ENCODE peak calls at places on chromosomes 2 and 18, in six cellular contexts. F, O, L, Y, J and C are unnamed samples.

GRCh38 chr18:63869851-63870250 is 17.7 kb upstream of the SERPINB2 start:
- DNase-seq in F (no peak), O (no peak), L (peak), Y (no peak), J (no peak), C (no peak)

GRCh38 chr2:101038455-101039255 is 36.6 kb downstream of the RPL31 start:
- DNase-seq in F (peak), O (no peak), L (no peak), Y (no peak), J (no peak), C (no peak)

GRCh38 chr18:49597152-49597551 is 35.3 kb downstream of the LIPG start:
- DNase-seq in F (no peak), O (no peak), L (no peak), Y (no peak), J (no peak), C (no peak)

GRCh38 chr2:204842731-204843490 is 297.6 kb downstream of the PARD3B start:
- DNase-seq in F (no peak), O (no peak), L (peak), Y (no peak), J (peak), C (peak)

GRCh38 chr2:158921599-158922408 is 46.6 kb upstream of the TANC1 start:
- DNase-seq in F (no peak), O (no peak), L (no peak), Y (peak), J (no peak), C (peak)

GRCh38 chr2:173452436-173452835 is 97.8 kb downstream of the CDCA7 start:
- DNase-seq in F (no peak), O (no peak), L (no peak), Y (no peak), J (no peak), C (no peak)

GRCh38 chr2:196177124-196177523 is 5.7 kb upstream of the STK17B start:
- DNase-seq in F (no peak), O (no peak), L (no peak), Y (no peak), J (no peak), C (no peak)

GRCh38 chr2:219274392-219274921 is 4.7 kb upstream of the DNAJB2 start:
- DNase-seq in F (peak), O (no peak), L (peak), Y (no peak), J (no peak), C (no peak)

GRCh38 chr2:96107883-96108551 is 8.4 kb downstream of the ADRA2B start:
- DNase-seq in F (no peak), O (no peak), L (no peak), Y (no peak), J (peak), C (peak)

GRCh38 chr18:21672868-21673267 is 31.7 kb downstream of the ABHD3 start:
- DNase-seq in F (peak), O (no peak), L (no peak), Y (peak), J (no peak), C (peak)

GRCh38 chr2:53558867-53559266 is 208.7 kb upstream of the CHAC2 start:
- DNase-seq in F (no peak), O (no peak), L (no peak), Y (no peak), J (no peak), C (no peak)

GRCh38 chr2:219453691-219454131 is 19.1 kb downstream of the SPEG start:
- DNase-seq in F (no peak), O (no peak), L (peak), Y (peak), J (no peak), C (peak)

GRCh38 chr2:130827502-130828251 is 9.0 kb upstream of the ARHGEF4 start:
- DNase-seq in F (no peak), O (no peak), L (peak), Y (no peak), J (peak), C (no peak)

GRCh38 chr2:121095257-121096080 is 189.5 kb downstream of the TFCP2L1 start:
- DNase-seq in F (peak), O (no peak), L (peak), Y (peak), J (peak), C (peak)

GRCh38 chr18:60663060-60663989 is 290.8 kb upstream of the MC4R start:
- DNase-seq in F (no peak), O (no peak), L (no peak), Y (no peak), J (no peak), C (no peak)

GRCh38 chr2:12070581-12070980 is 324.1 kb downstream of the LPIN1 start:
- DNase-seq in F (no peak), O (no peak), L (peak), Y (no peak), J (no peak), C (no peak)

GRCh38 chr2:42340938-42341636 is 19.9 kb downstream of the COX7A2L start:
- DNase-seq in F (no peak), O (no peak), L (no peak), Y (no peak), J (no peak), C (no peak)

GRCh38 chr18:66222174-66222573 is 381.7 kb downstream of the CDH19 start:
- DNase-seq in F (no peak), O (no peak), L (no peak), Y (no peak), J (no peak), C (no peak)

GRCh38 chr2:46183426-46183825 is 113.8 kb upstream of the EPAS1 start:
- DNase-seq in F (no peak), O (no peak), L (no peak), Y (no peak), J (no peak), C (no peak)

GRCh38 chr2:75403991-75404428 is 156.7 kb downstream of the EVA1A start:
- DNase-seq in F (peak), O (no peak), L (peak), Y (no peak), J (no peak), C (no peak)

GRCh38 chr2:158756976-158757375 is 38.1 kb upstream of the DAPL1 start:
- DNase-seq in F (no peak), O (no peak), L (peak), Y (no peak), J (peak), C (no peak)

GRCh38 chr18:56522826-56523225 is 115.6 kb downstream of the TXNL1 start:
- DNase-seq in F (no peak), O (no peak), L (peak), Y (no peak), J (no peak), C (no peak)

GRCh38 chr18:58670561-58671121 is 624 bp upstream of the MALT1 start:
- DNase-seq in F (peak), O (no peak), L (no peak), Y (no peak), J (no peak), C (no peak)

GRCh38 chr2:10987861-10988260 is 76.1 kb downstream of the KCNF1 start:
- DNase-seq in F (no peak), O (no peak), L (no peak), Y (no peak), J (no peak), C (no peak)

GRCh38 chr2:176063958-176064357 is 19.8 kb downstream of the EVX2 start:
- DNase-seq in F (no peak), O (no peak), L (no peak), Y (no peak), J (no peak), C (no peak)

GRCh38 chr2:205908491-205909193 is 177.3 kb downstream of the INO80D start:
- DNase-seq in F (no peak), O (no peak), L (no peak), Y (no peak), J (no peak), C (no peak)

GRCh38 chr2:30394096-30394495 is 53.0 kb upstream of the LCLAT1 start:
- DNase-seq in F (no peak), O (no peak), L (no peak), Y (no peak), J (no peak), C (no peak)

GRCh38 chr2:234479465-234479864 is 17.4 kb downstream of the ARL4C start:
- DNase-seq in F (no peak), O (no peak), L (no peak), Y (no peak), J (no peak), C (no peak)

GRCh38 chr2:113967272-113967671 is 77.4 kb downstream of the ACTR3 start:
- DNase-seq in F (no peak), O (no peak), L (no peak), Y (no peak), J (no peak), C (no peak)

GRCh38 chr2:64143154-64144056 is 815 bp downstream of the PELI1 start:
- DNase-seq in F (peak), O (no peak), L (no peak), Y (peak), J (peak), C (peak)

GRCh38 chr2:146987996-146988395 is 856.8 kb upstream of the ACVR2A start:
- DNase-seq in F (no peak), O (no peak), L (no peak), Y (no peak), J (no peak), C (no peak)

GRCh38 chr2:77519888-77520506 is 2.2 kb downstream of the LRRTM4 start:
- DNase-seq in F (no peak), O (no peak), L (no peak), Y (no peak), J (no peak), C (no peak)

GRCh38 chr18:80157708-80158343 is 48.8 kb downstream of the ADNP2 start:
- DNase-seq in F (peak), O (peak), L (peak), Y (peak), J (peak), C (peak)

GRCh38 chr2:170354855-170355649 is 177.1 kb downstream of the MYO3B start:
- DNase-seq in F (no peak), O (no peak), L (no peak), Y (no peak), J (no peak), C (no peak)